ENCODE peak calls at places on chromosomes 11 and 22, in four cellular contexts. One of them, this sample, is unnamed.

GRCh38 chr22:42743501-42743991 is 22.9 kb upstream of the A4GALT start:
- DNase-seq in HepG2: peak; percentile 83
- DNase-seq in A549: no peak
- DNase-seq in GM12878: no peak
- DNase-seq in this sample: no peak

GRCh38 chr22:41770715-41771452 is 29.6 kb upstream of the CCDC134 start:
- DNase-seq in A549: no peak
- DNase-seq in GM12878: no peak
- DNase-seq in HepG2: no peak
- DNase-seq in this sample: no peak

GRCh38 chr11:122808494-122808893 is 29.8 kb upstream of the CRTAM start:
- DNase-seq in GM12878: peak; percentile 66
- DNase-seq in A549: no peak
- DNase-seq in HepG2: no peak
- DNase-seq in this sample: no peak

GRCh38 chr11:36510567-36511020 is 522 bp upstream of the TRAF6 start:
- DNase-seq in A549: peak; percentile 14
- DNase-seq in HepG2: no peak
- DNase-seq in GM12878: no peak
- DNase-seq in this sample: no peak

GRCh38 chr11:118939948-118940598 is 14.3 kb upstream of the BCL9L start:
- DNase-seq in HepG2: no peak
- DNase-seq in A549: no peak
- DNase-seq in GM12878: no peak
- DNase-seq in this sample: peak; percentile 48

GRCh38 chr11:94175545-94175944 is 46.9 kb downstream of the PANX1 start:
- DNase-seq in GM12878: no peak
- DNase-seq in A549: no peak
- DNase-seq in HepG2: no peak
- DNase-seq in this sample: no peak

GRCh38 chr11:117145393-117145761 is 1.3 kb downstream of the PAFAH1B2 start:
- DNase-seq in HepG2: peak; percentile 16
- DNase-seq in GM12878: no peak
- DNase-seq in A549: peak; percentile 58
- DNase-seq in this sample: peak; percentile 42

GRCh38 chr11:59556115-59556882 is 45.0 kb downstream of the OR4D9 start:
- DNase-seq in A549: no peak
- DNase-seq in GM12878: peak; percentile 58
- DNase-seq in HepG2: peak; percentile 81
- DNase-seq in this sample: peak; percentile 61

GRCh38 chr11:119751281-119752060 is 22.5 kb upstream of the NECTIN1 start:
- DNase-seq in HepG2: no peak
- DNase-seq in A549: no peak
- DNase-seq in GM12878: peak; percentile 70
- DNase-seq in this sample: no peak

GRCh38 chr22:19892249-19892879 is 37.7 kb upstream of the GNB1L start:
- DNase-seq in A549: no peak
- DNase-seq in HepG2: peak; percentile 76
- DNase-seq in GM12878: no peak
- DNase-seq in this sample: peak; percentile 85

GRCh38 chr11:94766656-94767291 is 1.4 kb upstream of the AMOTL1 start:
- DNase-seq in A549: no peak
- DNase-seq in HepG2: no peak
- DNase-seq in GM12878: no peak
- DNase-seq in this sample: no peak

GRCh38 chr22:30453731-30454510 is 17.9 kb downstream of the SEC14L3 start:
- DNase-seq in HepG2: no peak
- DNase-seq in A549: no peak
- DNase-seq in GM12878: no peak
- DNase-seq in this sample: no peak

GRCh38 chr11:70339066-70339465 is 59.3 kb upstream of the CTTN start:
- DNase-seq in HepG2: no peak
- DNase-seq in A549: no peak
- DNase-seq in GM12878: no peak
- DNase-seq in this sample: no peak

GRCh38 chr11:70341881-70342429 is 56.4 kb upstream of the CTTN start:
- DNase-seq in A549: no peak
- DNase-seq in GM12878: no peak
- DNase-seq in HepG2: no peak
- DNase-seq in this sample: no peak

GRCh38 chr11:70348191-70348590 is 50.1 kb upstream of the CTTN start:
- DNase-seq in GM12878: no peak
- DNase-seq in HepG2: no peak
- DNase-seq in A549: no peak
- DNase-seq in this sample: no peak

GRCh38 chr11:70348608-70349007 is 49.7 kb upstream of the CTTN start:
- DNase-seq in GM12878: no peak
- DNase-seq in A549: no peak
- DNase-seq in HepG2: no peak
- DNase-seq in this sample: no peak

DNA sequence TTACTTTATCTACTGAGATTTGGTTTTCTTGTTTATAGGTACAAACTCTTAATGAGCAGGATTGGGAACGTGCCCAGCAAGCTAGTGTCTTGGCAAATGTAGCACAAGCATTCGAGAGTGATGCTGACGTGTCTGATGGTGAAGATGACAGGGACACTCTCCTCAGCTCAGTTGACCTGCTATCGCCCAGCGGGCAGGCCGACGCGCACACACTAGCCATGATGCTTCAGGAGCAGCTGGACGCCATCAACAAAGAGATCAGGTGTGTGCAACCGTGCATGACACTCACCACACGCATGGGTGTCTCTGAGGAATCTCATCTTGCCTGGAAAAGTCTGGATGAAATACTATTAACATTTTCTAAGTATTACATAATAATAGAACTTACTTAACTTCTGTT is 54.7 kb upstream of the CTTN start:
- DNase-seq in A549: no peak
- DNase-seq in HepG2: no peak
- DNase-seq in GM12878: no peak
- DNase-seq in this sample: no peak
- TF ChIP-seq CHD4 in A549: no peak
- TF ChIP-seq CHD4 in HepG2: no peak
- TF ChIP-seq CHD4 in GM12878: no peak
- TF ChIP-seq CHD4 in this sample: no peak

DNA sequence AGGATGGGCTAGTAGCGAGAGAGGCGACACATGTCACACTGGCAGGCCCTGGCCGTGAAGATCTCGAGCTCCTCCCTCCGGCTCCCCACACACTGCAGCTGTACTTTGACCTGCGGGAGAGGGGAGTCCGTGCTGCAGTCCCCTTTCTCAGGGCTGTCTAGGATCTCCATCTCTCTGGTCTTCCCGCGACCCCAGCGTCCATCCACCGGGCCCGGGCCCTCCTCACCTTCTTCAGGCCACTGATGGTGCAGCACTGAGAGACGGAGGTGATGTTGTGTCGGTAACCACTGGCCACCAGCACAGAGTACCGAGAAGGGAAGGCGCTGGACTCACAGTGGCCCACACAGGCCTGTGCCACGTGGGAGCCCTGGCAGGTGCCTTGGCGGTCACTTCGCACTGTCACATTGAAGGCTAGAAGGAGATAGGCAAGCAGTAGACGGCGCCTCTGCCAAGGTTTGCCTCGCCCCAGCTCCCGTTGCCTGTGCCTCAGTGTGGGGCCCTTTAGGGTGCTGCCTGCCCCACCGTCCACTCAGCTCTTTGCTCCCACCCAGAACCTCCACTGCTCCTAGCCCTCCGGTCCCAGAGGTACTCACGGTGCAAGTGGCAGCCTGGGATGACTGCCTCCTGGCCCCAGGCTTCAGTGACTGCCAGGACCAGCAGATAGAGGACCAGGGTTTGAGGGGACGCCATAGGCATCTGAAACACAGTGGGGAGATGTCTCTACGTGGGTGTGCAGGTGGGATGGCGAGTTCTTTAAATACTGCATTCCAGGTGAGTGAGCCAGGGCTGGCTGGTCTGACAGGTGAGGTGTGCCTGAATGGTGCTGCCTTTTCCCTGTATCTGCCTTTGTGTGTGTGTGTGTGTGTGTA is 694 bp downstream of the GPHA2 start:
- DNase-seq in GM12878: no peak
- DNase-seq in A549: no peak
- DNase-seq in HepG2: peak; percentile 67
- DNase-seq in this sample: no peak
- TF ChIP-seq CHD4 in GM12878: no peak
- TF ChIP-seq CHD4 in A549: no peak
- TF ChIP-seq CHD4 in HepG2: no peak
- TF ChIP-seq CHD4 in this sample: no peak

GRCh38 chr22:37059876-37060449 is 8.4 kb downstream of the KCTD17 start:
- DNase-seq in HepG2: no peak
- DNase-seq in A549: no peak
- DNase-seq in GM12878: no peak
- DNase-seq in this sample: no peak

GRCh38 chr22:37062657-37063381 is 11.3 kb downstream of the KCTD17 start:
- DNase-seq in HepG2: no peak
- DNase-seq in A549: no peak
- DNase-seq in GM12878: no peak
- DNase-seq in this sample: no peak

GRCh38 chr22:37062366-37062655 is 10.8 kb downstream of the KCTD17 start:
- DNase-seq in HepG2: no peak
- DNase-seq in GM12878: no peak
- DNase-seq in A549: no peak
- DNase-seq in this sample: no peak

GRCh38 chr22:37061611-37062365 is 10.2 kb downstream of the KCTD17 start:
- DNase-seq in HepG2: no peak
- DNase-seq in A549: no peak
- DNase-seq in GM12878: no peak
- DNase-seq in this sample: no peak

GRCh38 chr22:37060801-37061610 is 9.5 kb downstream of the KCTD17 start:
- DNase-seq in A549: no peak
- DNase-seq in HepG2: no peak
- DNase-seq in GM12878: no peak
- DNase-seq in this sample: no peak
- TF ChIP-seq CHD4 in A549: no peak
- TF ChIP-seq CHD4 in HepG2: no peak
- TF ChIP-seq CHD4 in GM12878: no peak
- TF ChIP-seq CHD4 in this sample: no peak

GRCh38 chr11:96696736-96697135 is 306.9 kb downstream of the JRKL start:
- DNase-seq in HepG2: no peak
- DNase-seq in A549: no peak
- DNase-seq in GM12878: no peak
- DNase-seq in this sample: no peak

DNA sequence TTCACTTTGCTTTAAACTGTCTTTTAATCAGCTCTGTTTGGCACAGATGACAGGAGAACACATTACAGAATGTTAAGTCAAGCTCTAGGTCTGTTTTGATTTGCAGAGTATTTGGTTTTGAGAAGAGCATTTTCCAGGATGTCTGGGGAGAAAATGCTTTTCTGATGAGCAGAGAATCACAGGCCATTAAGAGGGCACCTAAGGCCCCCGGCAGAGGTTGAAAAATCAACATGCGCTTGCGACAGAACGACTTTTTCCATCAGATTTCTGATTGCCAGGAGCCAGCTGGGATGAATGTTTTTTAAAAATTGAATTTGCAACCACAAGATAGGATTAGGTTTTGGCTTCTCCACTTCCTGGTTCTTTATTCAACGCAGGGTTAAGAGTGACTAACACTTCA is 304.5 kb downstream of the JRKL start:
- DNase-seq in GM12878: no peak
- DNase-seq in HepG2: no peak
- DNase-seq in A549: no peak
- DNase-seq in this sample: no peak
- TF ChIP-seq CHD4 in GM12878: no peak
- TF ChIP-seq CHD4 in HepG2: no peak
- TF ChIP-seq CHD4 in A549: no peak
- TF ChIP-seq CHD4 in this sample: no peak

DNA sequence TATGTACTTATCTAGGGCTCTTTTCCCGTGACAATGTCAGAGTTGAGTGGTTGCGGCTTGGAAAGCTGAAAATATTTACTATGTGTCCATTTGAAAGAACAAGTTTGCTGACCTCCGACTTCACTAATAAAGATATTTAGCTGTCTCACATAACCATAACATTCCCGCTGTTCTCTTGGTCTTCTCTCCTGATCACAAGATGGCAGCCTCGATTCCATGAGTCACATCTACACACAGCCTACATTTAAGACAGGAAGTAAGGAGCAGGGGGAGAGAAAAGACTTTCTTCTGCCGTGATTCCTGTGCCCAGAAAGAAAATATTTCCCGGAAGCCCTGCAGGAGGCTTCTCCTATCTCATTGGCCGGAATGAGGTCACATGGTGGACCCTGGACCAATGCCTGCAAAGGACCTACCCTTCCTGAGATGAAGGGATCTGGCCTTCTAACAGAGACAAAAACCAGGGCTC is 47.4 kb upstream of the SYT13 start:
- DNase-seq in HepG2: peak; percentile 15
- DNase-seq in A549: peak; percentile 52
- DNase-seq in GM12878: no peak
- DNase-seq in this sample: peak; percentile 25
- TF ChIP-seq CHD4 in HepG2: no peak
- TF ChIP-seq CHD4 in A549: no peak
- TF ChIP-seq CHD4 in GM12878: no peak
- TF ChIP-seq CHD4 in this sample: no peak

GRCh38 chr11:67178878-67179277 is 59.8 kb downstream of the KDM2A start:
- DNase-seq in HepG2: no peak
- DNase-seq in A549: no peak
- DNase-seq in GM12878: no peak
- DNase-seq in this sample: no peak

GRCh38 chr11:67179892-67180490 is 60.9 kb downstream of the KDM2A start:
- DNase-seq in A549: no peak
- DNase-seq in HepG2: no peak
- DNase-seq in GM12878: no peak
- DNase-seq in this sample: peak; percentile 17

GRCh38 chr11:67178421-67178820 is 59.4 kb downstream of the KDM2A start:
- DNase-seq in GM12878: no peak
- DNase-seq in HepG2: no peak
- DNase-seq in A549: no peak
- DNase-seq in this sample: no peak

GRCh38 chr11:67177399-67178281 is 58.6 kb downstream of the KDM2A start:
- DNase-seq in A549: no peak
- DNase-seq in GM12878: no peak
- DNase-seq in HepG2: no peak
- DNase-seq in this sample: no peak

DNA sequence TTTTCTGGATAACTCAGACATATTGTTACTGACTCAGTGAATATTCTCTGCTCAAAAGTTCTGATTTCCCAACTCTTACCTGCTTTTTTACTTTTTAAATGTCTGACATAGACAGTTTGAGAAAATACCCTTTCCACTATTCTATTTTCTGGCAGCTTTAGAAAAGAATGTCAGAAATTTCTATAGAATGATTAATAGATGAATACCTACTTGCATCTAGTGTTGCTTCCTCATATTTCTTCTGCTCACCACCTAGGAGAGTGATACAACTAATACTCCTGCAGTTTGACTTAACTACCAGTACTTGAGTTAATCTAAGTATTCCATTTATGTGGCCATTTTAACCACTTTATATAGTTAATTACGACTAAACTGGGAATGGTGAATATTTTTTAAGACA is 55.2 kb downstream of the KDM2A start:
- DNase-seq in GM12878: no peak
- DNase-seq in A549: no peak
- DNase-seq in HepG2: no peak
- DNase-seq in this sample: no peak
- TF ChIP-seq CHD4 in GM12878: no peak
- TF ChIP-seq CHD4 in A549: no peak
- TF ChIP-seq CHD4 in HepG2: no peak
- TF ChIP-seq CHD4 in this sample: no peak

This sample was measured in K562.